ENCODE peak calls at places on chromosome 14, in six cellular contexts. One of them, this sample, is unnamed. For H3K27me3, the result is how much of the 10 kb centered on the place peaks cover.

GRCh38 chr14:32201196-32201815 is 539 bp upstream of the RNU6-7 start:
- DNase-seq in naive thymus-derived CD4-positive, alpha-beta T cell: peak
- DNase-seq in pancreas: peak
- DNase-seq in lung: peak
- DNase-seq in vagina: peak
- DNase-seq in left ventricle myocardium inferior: peak
- DNase-seq in this sample: peak

GRCh38 chr14:42159138-42159537 is 552.5 kb downstream of the LRFN5 start:
- DNase-seq in naive thymus-derived CD4-positive, alpha-beta T cell: no peak
- DNase-seq in pancreas: no peak
- DNase-seq in lung: no peak
- DNase-seq in vagina: no peak
- DNase-seq in left ventricle myocardium inferior: no peak
- DNase-seq in this sample: no peak

GRCh38 chr14:95311752-95312151 is 8.0 kb downstream of the CLMN start:
- DNase-seq in naive thymus-derived CD4-positive, alpha-beta T cell: no peak
- DNase-seq in pancreas: no peak
- DNase-seq in lung: no peak
- DNase-seq in vagina: no peak
- DNase-seq in left ventricle myocardium inferior: no peak
- DNase-seq in this sample: no peak

GRCh38 chr14:83825836-83826235 is 1704.1 kb upstream of the FLRT2 start:
- DNase-seq in naive thymus-derived CD4-positive, alpha-beta T cell: no peak
- DNase-seq in pancreas: no peak
- DNase-seq in lung: no peak
- DNase-seq in vagina: no peak
- DNase-seq in left ventricle myocardium inferior: no peak
- DNase-seq in this sample: no peak

GRCh38 chr14:94027566-94028449 is 1.7 kb downstream of the OTUB2 start:
- DNase-seq in naive thymus-derived CD4-positive, alpha-beta T cell: no peak
- DNase-seq in pancreas: no peak
- DNase-seq in lung: no peak
- DNase-seq in vagina: no peak
- DNase-seq in left ventricle myocardium inferior: no peak
- DNase-seq in this sample: no peak

GRCh38 chr14:44945264-44945663 is 16.5 kb downstream of the KLHL28 start:
- DNase-seq in naive thymus-derived CD4-positive, alpha-beta T cell: no peak
- DNase-seq in pancreas: no peak
- DNase-seq in lung: no peak
- DNase-seq in vagina: no peak
- DNase-seq in left ventricle myocardium inferior: no peak
- DNase-seq in this sample: no peak

GRCh38 chr14:80136358-80136757 is 74.9 kb downstream of the DIO2 start:
- DNase-seq in naive thymus-derived CD4-positive, alpha-beta T cell: no peak
- DNase-seq in pancreas: no peak
- DNase-seq in lung: no peak
- DNase-seq in vagina: no peak
- DNase-seq in left ventricle myocardium inferior: no peak
- DNase-seq in this sample: peak

GRCh38 chr14:65414961-65415589 is 2.5 kb downstream of the FUT8 start:
- DNase-seq in naive thymus-derived CD4-positive, alpha-beta T cell: peak
- DNase-seq in pancreas: no peak
- DNase-seq in lung: no peak
- DNase-seq in vagina: no peak
- DNase-seq in left ventricle myocardium inferior: no peak
- DNase-seq in this sample: no peak

GRCh38 chr14:74667758-74668157 is 45.1 kb downstream of the AREL1 start:
- DNase-seq in naive thymus-derived CD4-positive, alpha-beta T cell: no peak
- DNase-seq in pancreas: no peak
- DNase-seq in lung: no peak
- DNase-seq in vagina: no peak
- DNase-seq in left ventricle myocardium inferior: no peak
- DNase-seq in this sample: no peak

GRCh38 chr14:91889477-91890211 is 22.3 kb upstream of the TC2N start:
- DNase-seq in naive thymus-derived CD4-positive, alpha-beta T cell: no peak
- DNase-seq in pancreas: peak
- DNase-seq in lung: no peak
- DNase-seq in vagina: no peak
- DNase-seq in left ventricle myocardium inferior: no peak
- DNase-seq in this sample: no peak

GRCh38 chr14:90674043-90674670 is 142.1 kb downstream of the TTC7B start:
- DNase-seq in naive thymus-derived CD4-positive, alpha-beta T cell: no peak
- DNase-seq in pancreas: no peak
- DNase-seq in lung: no peak
- DNase-seq in vagina: no peak
- DNase-seq in left ventricle myocardium inferior: no peak
- DNase-seq in this sample: no peak

GRCh38 chr14:90275820-90276219 is 19.5 kb downstream of the PSMC1 start:
- DNase-seq in naive thymus-derived CD4-positive, alpha-beta T cell: no peak
- DNase-seq in pancreas: no peak
- DNase-seq in lung: no peak
- DNase-seq in vagina: no peak
- DNase-seq in left ventricle myocardium inferior: no peak
- DNase-seq in this sample: no peak

GRCh38 chr14:89408907-89409675 is 7.9 kb downstream of the FOXN3 start:
- DNase-seq in naive thymus-derived CD4-positive, alpha-beta T cell: no peak
- DNase-seq in pancreas: no peak
- DNase-seq in lung: no peak
- DNase-seq in vagina: no peak
- DNase-seq in left ventricle myocardium inferior: no peak
- DNase-seq in this sample: no peak

GRCh38 chr14:95442633-95443021 is 73.8 kb downstream of the SYNE3 start:
- DNase-seq in naive thymus-derived CD4-positive, alpha-beta T cell: peak
- DNase-seq in pancreas: peak
- DNase-seq in lung: peak
- DNase-seq in vagina: no peak
- DNase-seq in left ventricle myocardium inferior: peak
- DNase-seq in this sample: peak

GRCh38 chr14:33357225-33358010 is 418.7 kb downstream of the NPAS3 start:
- DNase-seq in naive thymus-derived CD4-positive, alpha-beta T cell: no peak
- DNase-seq in pancreas: no peak
- DNase-seq in lung: no peak
- DNase-seq in vagina: no peak
- DNase-seq in left ventricle myocardium inferior: no peak
- DNase-seq in this sample: no peak

GRCh38 chr14:38404100-38404541 is 148.2 kb upstream of the CLEC14A start:
- DNase-seq in naive thymus-derived CD4-positive, alpha-beta T cell: no peak
- DNase-seq in pancreas: no peak
- DNase-seq in lung: no peak
- DNase-seq in vagina: no peak
- DNase-seq in left ventricle myocardium inferior: no peak
- DNase-seq in this sample: no peak

GRCh38 chr14:70416322-70416716 is 571 bp downstream of the SYNJ2BP start:
- DNase-seq in naive thymus-derived CD4-positive, alpha-beta T cell: no peak
- DNase-seq in pancreas: no peak
- DNase-seq in lung: no peak
- DNase-seq in vagina: no peak
- DNase-seq in left ventricle myocardium inferior: no peak
- DNase-seq in this sample: no peak

GRCh38 chr14:100762901-100763300 is 36.2 kb downstream of the DLK1 start:
- DNase-seq in naive thymus-derived CD4-positive, alpha-beta T cell: no peak
- DNase-seq in pancreas: no peak
- DNase-seq in lung: no peak
- DNase-seq in vagina: no peak
- DNase-seq in left ventricle myocardium inferior: no peak
- DNase-seq in this sample: no peak

GRCh38 chr14:36478782-36479181 is 41.2 kb downstream of the NKX2-1 start:
- DNase-seq in naive thymus-derived CD4-positive, alpha-beta T cell: no peak
- DNase-seq in pancreas: no peak
- DNase-seq in lung: no peak
- DNase-seq in vagina: no peak
- DNase-seq in left ventricle myocardium inferior: no peak
- DNase-seq in this sample: no peak

GRCh38 chr14:65981192-65981843 is 504.9 kb upstream of the CCDC196 start:
- DNase-seq in naive thymus-derived CD4-positive, alpha-beta T cell: no peak
- DNase-seq in pancreas: no peak
- DNase-seq in lung: no peak
- DNase-seq in vagina: no peak
- DNase-seq in left ventricle myocardium inferior: peak
- DNase-seq in this sample: no peak

GRCh38 chr14:99936056-99936455 is 129.2 kb upstream of the EVL start:
- DNase-seq in naive thymus-derived CD4-positive, alpha-beta T cell: no peak
- DNase-seq in pancreas: no peak
- DNase-seq in lung: no peak
- DNase-seq in vagina: no peak
- DNase-seq in left ventricle myocardium inferior: no peak
- DNase-seq in this sample: no peak

GRCh38 chr14:69073925-69074324 is 79.0 kb downstream of the DCAF5 start:
- DNase-seq in naive thymus-derived CD4-positive, alpha-beta T cell: no peak
- DNase-seq in pancreas: no peak
- DNase-seq in lung: no peak
- DNase-seq in vagina: no peak
- DNase-seq in left ventricle myocardium inferior: no peak
- DNase-seq in this sample: no peak

GRCh38 chr14:94100847-94101246 is 9.7 kb upstream of the IFI27 start:
- DNase-seq in naive thymus-derived CD4-positive, alpha-beta T cell: no peak
- DNase-seq in pancreas: no peak
- DNase-seq in lung: no peak
- DNase-seq in vagina: no peak
- DNase-seq in left ventricle myocardium inferior: no peak
- DNase-seq in this sample: no peak

GRCh38 chr14:96103075-96103474 is 63.9 kb downstream of the C14orf132 start:
- DNase-seq in naive thymus-derived CD4-positive, alpha-beta T cell: no peak
- DNase-seq in pancreas: no peak
- DNase-seq in lung: no peak
- DNase-seq in vagina: no peak
- DNase-seq in left ventricle myocardium inferior: no peak
- DNase-seq in this sample: no peak

GRCh38 chr14:101564819-101565698 is 3.8 kb downstream of the DIO3 start:
- DNase-seq in naive thymus-derived CD4-positive, alpha-beta T cell: no peak
- DNase-seq in pancreas: no peak
- DNase-seq in lung: no peak
- DNase-seq in vagina: no peak
- DNase-seq in left ventricle myocardium inferior: no peak
- DNase-seq in this sample: no peak

GRCh38 chr14:100081997-100082625 is 16.9 kb downstream of the EVL start:
- DNase-seq in naive thymus-derived CD4-positive, alpha-beta T cell: no peak
- DNase-seq in pancreas: no peak
- DNase-seq in lung: no peak
- DNase-seq in vagina: peak
- DNase-seq in left ventricle myocardium inferior: no peak
- DNase-seq in this sample: no peak

GRCh38 chr14:20630340-20631022 is 11.0 kb downstream of the OR6S1 start:
- DNase-seq in naive thymus-derived CD4-positive, alpha-beta T cell: no peak
- DNase-seq in pancreas: no peak
- DNase-seq in lung: no peak
- DNase-seq in vagina: no peak
- DNase-seq in left ventricle myocardium inferior: no peak
- DNase-seq in this sample: peak

GRCh38 chr14:68634346-68634745 is 158.5 kb downstream of the ZFP36L1 start:
- DNase-seq in naive thymus-derived CD4-positive, alpha-beta T cell: no peak
- DNase-seq in pancreas: no peak
- DNase-seq in lung: no peak
- DNase-seq in vagina: peak
- DNase-seq in left ventricle myocardium inferior: no peak
- DNase-seq in this sample: no peak

GRCh38 chr14:75542585-75543091 is 20.4 kb downstream of the BATF start:
- DNase-seq in naive thymus-derived CD4-positive, alpha-beta T cell: peak
- DNase-seq in pancreas: no peak
- DNase-seq in lung: peak
- DNase-seq in vagina: no peak
- DNase-seq in left ventricle myocardium inferior: peak
- DNase-seq in this sample: peak

GRCh38 chr14:51981218-51981854 is 8.0 kb upstream of the RTRAF start:
- DNase-seq in naive thymus-derived CD4-positive, alpha-beta T cell: no peak
- DNase-seq in pancreas: no peak
- DNase-seq in lung: no peak
- DNase-seq in vagina: no peak
- DNase-seq in left ventricle myocardium inferior: no peak
- DNase-seq in this sample: no peak

GRCh38 chr14:21543426-21544350 is 17.5 kb upstream of the SALL2 start:
- DNase-seq in naive thymus-derived CD4-positive, alpha-beta T cell: no peak
- DNase-seq in pancreas: no peak
- DNase-seq in lung: no peak
- DNase-seq in vagina: no peak
- DNase-seq in left ventricle myocardium inferior: no peak
- DNase-seq in this sample: no peak

GRCh38 chr14:38973083-38973700 is 129.8 kb downstream of the SEC23A start:
- DNase-seq in naive thymus-derived CD4-positive, alpha-beta T cell: no peak
- DNase-seq in pancreas: no peak
- DNase-seq in lung: no peak
- DNase-seq in vagina: no peak
- DNase-seq in left ventricle myocardium inferior: no peak
- DNase-seq in this sample: no peak

GRCh38 chr14:85534435-85534834 is 4.5 kb downstream of the FLRT2 start:
- DNase-seq in naive thymus-derived CD4-positive, alpha-beta T cell: no peak
- DNase-seq in pancreas: no peak
- DNase-seq in lung: no peak
- DNase-seq in vagina: no peak
- DNase-seq in left ventricle myocardium inferior: no peak
- DNase-seq in this sample: no peak

GRCh38 chr14:76091036-76091435 is 60.7 kb upstream of the GPATCH2L start:
- DNase-seq in naive thymus-derived CD4-positive, alpha-beta T cell: no peak
- DNase-seq in pancreas: no peak
- DNase-seq in lung: no peak
- DNase-seq in vagina: no peak
- DNase-seq in left ventricle myocardium inferior: peak
- DNase-seq in this sample: no peak

DNA sequence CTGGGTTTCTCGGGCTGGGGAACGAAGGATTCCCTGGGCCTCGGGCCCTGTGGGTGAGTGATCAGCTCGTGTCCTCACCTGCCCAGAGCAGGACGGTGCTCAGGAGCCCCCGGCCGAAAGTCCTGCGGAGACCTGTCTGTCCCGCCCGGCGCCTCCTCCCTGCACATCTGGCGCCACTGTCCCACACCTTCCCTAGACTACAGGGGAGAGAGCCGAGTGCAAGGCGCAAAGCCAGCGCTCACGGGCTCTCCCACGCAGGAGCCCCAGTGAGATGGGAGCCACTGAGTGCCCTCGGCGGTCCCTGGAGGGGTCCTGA is 13.1 kb upstream of the TEX22 start:
- DNase-seq in naive thymus-derived CD4-positive, alpha-beta T cell: no peak
- DNase-seq in pancreas: peak
- DNase-seq in lung: no peak
- DNase-seq in vagina: no peak
- DNase-seq in left ventricle myocardium inferior: peak
- DNase-seq in this sample: no peak
- H3K4me3 ChIP-seq in naive thymus-derived CD4-positive, alpha-beta T cell: no peak
- H3K4me3 ChIP-seq in pancreas: no peak
- H3K4me3 ChIP-seq in lung: no peak
- H3K4me3 ChIP-seq in vagina: no peak
- H3K4me3 ChIP-seq in left ventricle myocardium inferior: no peak
- H3K4me3 ChIP-seq in this sample: no peak

GRCh38 chr14:26454105-26454504 is 143.7 kb downstream of the NOVA1 start:
- DNase-seq in naive thymus-derived CD4-positive, alpha-beta T cell: no peak
- DNase-seq in pancreas: no peak
- DNase-seq in lung: no peak
- DNase-seq in vagina: no peak
- DNase-seq in left ventricle myocardium inferior: no peak
- DNase-seq in this sample: no peak
- H3K27me3 ChIP-seq in naive thymus-derived CD4-positive, alpha-beta T cell: under half
- H3K27me3 ChIP-seq in pancreas: under half
- H3K27me3 ChIP-seq in lung: under half
- H3K27me3 ChIP-seq in vagina: under half
- H3K27me3 ChIP-seq in left ventricle myocardium inferior: under half
- H3K27me3 ChIP-seq in this sample: under half

GRCh38 chr14:61420326-61420725 is 98.9 kb downstream of the PRKCH start:
- DNase-seq in naive thymus-derived CD4-positive, alpha-beta T cell: no peak
- DNase-seq in pancreas: no peak
- DNase-seq in lung: no peak
- DNase-seq in vagina: no peak
- DNase-seq in left ventricle myocardium inferior: no peak
- DNase-seq in this sample: no peak
- H3K4me3 ChIP-seq in naive thymus-derived CD4-positive, alpha-beta T cell: no peak
- H3K4me3 ChIP-seq in pancreas: no peak
- H3K4me3 ChIP-seq in lung: no peak
- H3K4me3 ChIP-seq in vagina: no peak
- H3K4me3 ChIP-seq in left ventricle myocardium inferior: no peak
- H3K4me3 ChIP-seq in this sample: no peak

GRCh38 chr14:50082308-50082742 is 34.0 kb downstream of the VCPKMT start:
- DNase-seq in naive thymus-derived CD4-positive, alpha-beta T cell: peak
- DNase-seq in pancreas: no peak
- DNase-seq in lung: no peak
- DNase-seq in vagina: no peak
- DNase-seq in left ventricle myocardium inferior: no peak
- DNase-seq in this sample: peak
- H3K27me3 ChIP-seq in naive thymus-derived CD4-positive, alpha-beta T cell: under half
- H3K27me3 ChIP-seq in pancreas: under half
- H3K27me3 ChIP-seq in lung: under half
- H3K27me3 ChIP-seq in vagina: under half
- H3K27me3 ChIP-seq in left ventricle myocardium inferior: under half
- H3K27me3 ChIP-seq in this sample: under half

This sample was measured in CD4-positive, CD25-positive, alpha-beta regulatory T cell.